ENCODE peak calls at places on chromosomes 1 and 21, in seven cellular contexts. One of them, this sample, is unnamed. For H3K4me1, the result is how much of the 10 kb centered on the place peaks cover.

GRCh38 chr21:32297449-32297848 is 1.2 kb upstream of the MRAP start:
- DNase-seq in H9: no peak
- DNase-seq in neuronal stem cell: no peak
- DNase-seq in trophoblast cell: no peak
- DNase-seq in H1: no peak
- DNase-seq in IMR-90: no peak
- DNase-seq in mesenchymal stem cell: no peak
- DNase-seq in this sample: no peak

GRCh38 chr1:222263791-222264190 is 284.1 kb downstream of the HHIPL2 start:
- DNase-seq in H9: no peak
- DNase-seq in neuronal stem cell: no peak
- DNase-seq in trophoblast cell: no peak
- DNase-seq in H1: no peak
- DNase-seq in IMR-90: peak
- DNase-seq in mesenchymal stem cell: peak
- DNase-seq in this sample: no peak

GRCh38 chr1:219312967-219313366 is 139.3 kb downstream of the LYPLAL1 start:
- DNase-seq in H9: no peak
- DNase-seq in neuronal stem cell: no peak
- DNase-seq in trophoblast cell: no peak
- DNase-seq in H1: no peak
- DNase-seq in IMR-90: peak
- DNase-seq in mesenchymal stem cell: peak
- DNase-seq in this sample: no peak

GRCh38 chr1:113058861-113059441 is 14.0 kb upstream of the LRIG2 start:
- DNase-seq in H9: no peak
- DNase-seq in neuronal stem cell: no peak
- DNase-seq in trophoblast cell: no peak
- DNase-seq in H1: no peak
- DNase-seq in IMR-90: no peak
- DNase-seq in mesenchymal stem cell: peak
- DNase-seq in this sample: no peak

GRCh38 chr1:37763791-37764741 is 854 bp downstream of the EPHA10 start:
- DNase-seq in H9: peak
- DNase-seq in neuronal stem cell: peak
- DNase-seq in trophoblast cell: peak
- DNase-seq in H1: no peak
- DNase-seq in IMR-90: peak
- DNase-seq in mesenchymal stem cell: peak
- DNase-seq in this sample: peak

GRCh38 chr1:149932474-149932873 is 4.2 kb downstream of the MTMR11 start:
- DNase-seq in H9: no peak
- DNase-seq in neuronal stem cell: no peak
- DNase-seq in trophoblast cell: no peak
- DNase-seq in H1: no peak
- DNase-seq in IMR-90: no peak
- DNase-seq in mesenchymal stem cell: no peak
- DNase-seq in this sample: no peak

GRCh38 chr21:33374080-33374873 is 28.9 kb upstream of the IFNGR2 start:
- DNase-seq in H9: peak
- DNase-seq in neuronal stem cell: no peak
- DNase-seq in trophoblast cell: peak
- DNase-seq in H1: no peak
- DNase-seq in IMR-90: peak
- DNase-seq in mesenchymal stem cell: peak
- DNase-seq in this sample: peak

GRCh38 chr21:33901421-33902288 is 13.9 kb downstream of the ATP5PO start:
- DNase-seq in H9: peak
- DNase-seq in neuronal stem cell: no peak
- DNase-seq in trophoblast cell: peak
- DNase-seq in H1: peak
- DNase-seq in IMR-90: peak
- DNase-seq in mesenchymal stem cell: peak
- DNase-seq in this sample: peak

GRCh38 chr1:37068897-37069296 is 34.6 kb upstream of the GRIK3 start:
- DNase-seq in H9: no peak
- DNase-seq in neuronal stem cell: no peak
- DNase-seq in trophoblast cell: no peak
- DNase-seq in H1: no peak
- DNase-seq in IMR-90: no peak
- DNase-seq in mesenchymal stem cell: no peak
- DNase-seq in this sample: no peak

GRCh38 chr1:21490774-21491482 is 18.3 kb upstream of the ALPL start:
- DNase-seq in H9: peak
- DNase-seq in neuronal stem cell: no peak
- DNase-seq in trophoblast cell: peak
- DNase-seq in H1: no peak
- DNase-seq in IMR-90: peak
- DNase-seq in mesenchymal stem cell: peak
- DNase-seq in this sample: peak

GRCh38 chr1:181541947-181542346 is 58.6 kb downstream of the CACNA1E start:
- DNase-seq in H9: no peak
- DNase-seq in neuronal stem cell: no peak
- DNase-seq in trophoblast cell: no peak
- DNase-seq in H1: no peak
- DNase-seq in IMR-90: peak
- DNase-seq in mesenchymal stem cell: no peak
- DNase-seq in this sample: peak

GRCh38 chr21:32474179-32475059 is 61.9 kb downstream of the EVA1C start:
- DNase-seq in H9: peak
- DNase-seq in neuronal stem cell: no peak
- DNase-seq in trophoblast cell: no peak
- DNase-seq in H1: no peak
- DNase-seq in IMR-90: no peak
- DNase-seq in mesenchymal stem cell: no peak
- DNase-seq in this sample: no peak

GRCh38 chr1:183877321-183877720 is 72.4 kb downstream of the RGL1 start:
- DNase-seq in H9: no peak
- DNase-seq in neuronal stem cell: no peak
- DNase-seq in trophoblast cell: no peak
- DNase-seq in H1: no peak
- DNase-seq in IMR-90: peak
- DNase-seq in mesenchymal stem cell: no peak
- DNase-seq in this sample: no peak

GRCh38 chr1:62230724-62231123 is 36.1 kb downstream of the L1TD1 start:
- DNase-seq in H9: no peak
- DNase-seq in neuronal stem cell: no peak
- DNase-seq in trophoblast cell: peak
- DNase-seq in H1: no peak
- DNase-seq in IMR-90: peak
- DNase-seq in mesenchymal stem cell: peak
- DNase-seq in this sample: peak

GRCh38 chr1:176595217-176595616 is 132.2 kb downstream of the PAPPA2 start:
- DNase-seq in H9: no peak
- DNase-seq in neuronal stem cell: no peak
- DNase-seq in trophoblast cell: no peak
- DNase-seq in H1: no peak
- DNase-seq in IMR-90: no peak
- DNase-seq in mesenchymal stem cell: no peak
- DNase-seq in this sample: no peak

GRCh38 chr1:84488107-84488506 is 9.0 kb downstream of the RPF1 start:
- DNase-seq in H9: no peak
- DNase-seq in neuronal stem cell: no peak
- DNase-seq in trophoblast cell: no peak
- DNase-seq in H1: no peak
- DNase-seq in IMR-90: no peak
- DNase-seq in mesenchymal stem cell: no peak
- DNase-seq in this sample: no peak

GRCh38 chr1:41314781-41315481 is 46.3 kb upstream of the FOXO6 start:
- DNase-seq in H9: no peak
- DNase-seq in neuronal stem cell: no peak
- DNase-seq in trophoblast cell: no peak
- DNase-seq in H1: no peak
- DNase-seq in IMR-90: peak
- DNase-seq in mesenchymal stem cell: peak
- DNase-seq in this sample: no peak

DNA sequence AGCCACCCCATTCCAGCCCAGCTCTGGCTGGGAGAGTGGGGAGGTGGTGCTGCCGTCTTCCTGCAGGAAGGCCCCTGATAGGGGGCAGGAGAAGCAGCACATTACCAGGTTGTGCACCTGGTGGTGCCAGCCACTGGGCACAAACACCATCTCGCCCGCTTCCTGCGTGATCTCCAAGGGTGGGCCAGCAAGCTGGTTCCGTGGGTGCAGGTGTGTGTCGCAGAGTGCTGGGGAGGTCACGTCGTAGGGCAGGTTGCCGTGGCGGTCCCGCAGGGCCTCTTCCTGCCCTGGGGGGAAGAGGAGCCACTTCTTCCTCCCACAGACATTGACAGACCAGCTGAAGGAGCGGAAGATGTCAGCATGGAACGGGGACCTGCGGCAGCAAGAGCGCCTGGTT is 1.8 kb downstream of the JMJD4 start:
- DNase-seq in H9: peak
- DNase-seq in neuronal stem cell: no peak
- DNase-seq in trophoblast cell: no peak
- DNase-seq in H1: no peak
- DNase-seq in IMR-90: no peak
- DNase-seq in mesenchymal stem cell: no peak
- DNase-seq in this sample: no peak
- H3K4me1 ChIP-seq in H9: under half
- H3K4me1 ChIP-seq in neuronal stem cell: under half
- H3K4me1 ChIP-seq in trophoblast cell: under half
- H3K4me1 ChIP-seq in H1: under half
- H3K4me1 ChIP-seq in IMR-90: under half
- H3K4me1 ChIP-seq in mesenchymal stem cell: half or more
- H3K4me1 ChIP-seq in this sample: under half

GRCh38 chr21:35027558-35028450 is 21.3 kb downstream of the RUNX1 start:
- DNase-seq in H9: no peak
- DNase-seq in neuronal stem cell: no peak
- DNase-seq in trophoblast cell: no peak
- DNase-seq in H1: no peak
- DNase-seq in IMR-90: no peak
- DNase-seq in mesenchymal stem cell: no peak
- DNase-seq in this sample: no peak
- H3K18ac ChIP-seq in H9: no peak
- H3K18ac ChIP-seq in neuronal stem cell: no peak
- H3K18ac ChIP-seq in trophoblast cell: no peak
- H3K18ac ChIP-seq in H1: no peak
- H3K18ac ChIP-seq in IMR-90: no peak
- H3K18ac ChIP-seq in mesenchymal stem cell: no peak
- H3K18ac ChIP-seq in this sample: no peak

DNA sequence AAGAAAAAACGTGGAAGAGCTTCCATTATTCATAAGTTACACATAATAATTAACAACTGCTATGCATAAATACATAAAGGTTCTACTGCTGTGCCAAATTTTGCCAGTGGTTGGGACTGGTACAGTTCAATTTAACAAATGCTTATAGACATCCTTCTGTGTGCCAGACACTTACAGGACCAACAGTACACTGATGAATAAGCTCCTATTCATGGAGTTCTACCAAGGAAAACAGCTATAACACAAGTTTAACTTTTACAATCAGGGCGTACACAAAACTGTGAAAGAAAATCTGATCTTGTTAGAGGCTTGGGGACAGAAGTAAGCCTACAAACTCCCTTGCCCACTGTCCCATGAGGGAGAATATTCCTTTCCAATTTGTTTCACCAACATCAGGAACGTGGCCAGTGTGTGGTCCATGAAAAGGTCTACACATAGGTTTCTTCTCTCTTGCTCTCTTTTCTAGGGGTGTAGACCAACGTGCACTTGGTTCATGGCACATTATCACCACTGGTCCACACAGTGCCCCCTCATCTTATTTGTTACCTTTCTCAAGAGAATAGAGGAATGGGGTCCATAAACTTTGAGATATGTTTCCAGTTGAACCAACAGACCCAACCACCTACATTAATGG is 10.1 kb downstream of the NRIP1 start:
- DNase-seq in H9: no peak
- DNase-seq in neuronal stem cell: no peak
- DNase-seq in trophoblast cell: no peak
- DNase-seq in H1: no peak
- DNase-seq in IMR-90: no peak
- DNase-seq in mesenchymal stem cell: no peak
- DNase-seq in this sample: no peak
- H3K4me1 ChIP-seq in H9: under half
- H3K4me1 ChIP-seq in neuronal stem cell: under half
- H3K4me1 ChIP-seq in trophoblast cell: under half
- H3K4me1 ChIP-seq in H1: under half
- H3K4me1 ChIP-seq in IMR-90: under half
- H3K4me1 ChIP-seq in mesenchymal stem cell: under half
- H3K4me1 ChIP-seq in this sample: under half

GRCh38 chr1:110233861-110234260 is 23.7 kb downstream of the KCNC4 start:
- DNase-seq in H9: no peak
- DNase-seq in neuronal stem cell: no peak
- DNase-seq in trophoblast cell: no peak
- DNase-seq in H1: no peak
- DNase-seq in IMR-90: no peak
- DNase-seq in mesenchymal stem cell: no peak
- DNase-seq in this sample: no peak

GRCh38 chr1:110235181-110235838 is 25.2 kb downstream of the KCNC4 start:
- DNase-seq in H9: no peak
- DNase-seq in neuronal stem cell: no peak
- DNase-seq in trophoblast cell: no peak
- DNase-seq in H1: no peak
- DNase-seq in IMR-90: no peak
- DNase-seq in mesenchymal stem cell: no peak
- DNase-seq in this sample: no peak

GRCh38 chr1:110237406-110238152 is 27.5 kb downstream of the KCNC4 start:
- DNase-seq in H9: no peak
- DNase-seq in neuronal stem cell: no peak
- DNase-seq in trophoblast cell: no peak
- DNase-seq in H1: no peak
- DNase-seq in IMR-90: no peak
- DNase-seq in mesenchymal stem cell: no peak
- DNase-seq in this sample: no peak

GRCh38 chr1:110234691-110235090 is 24.6 kb downstream of the KCNC4 start:
- DNase-seq in H9: no peak
- DNase-seq in neuronal stem cell: no peak
- DNase-seq in trophoblast cell: no peak
- DNase-seq in H1: no peak
- DNase-seq in IMR-90: peak
- DNase-seq in mesenchymal stem cell: no peak
- DNase-seq in this sample: no peak

DNA sequence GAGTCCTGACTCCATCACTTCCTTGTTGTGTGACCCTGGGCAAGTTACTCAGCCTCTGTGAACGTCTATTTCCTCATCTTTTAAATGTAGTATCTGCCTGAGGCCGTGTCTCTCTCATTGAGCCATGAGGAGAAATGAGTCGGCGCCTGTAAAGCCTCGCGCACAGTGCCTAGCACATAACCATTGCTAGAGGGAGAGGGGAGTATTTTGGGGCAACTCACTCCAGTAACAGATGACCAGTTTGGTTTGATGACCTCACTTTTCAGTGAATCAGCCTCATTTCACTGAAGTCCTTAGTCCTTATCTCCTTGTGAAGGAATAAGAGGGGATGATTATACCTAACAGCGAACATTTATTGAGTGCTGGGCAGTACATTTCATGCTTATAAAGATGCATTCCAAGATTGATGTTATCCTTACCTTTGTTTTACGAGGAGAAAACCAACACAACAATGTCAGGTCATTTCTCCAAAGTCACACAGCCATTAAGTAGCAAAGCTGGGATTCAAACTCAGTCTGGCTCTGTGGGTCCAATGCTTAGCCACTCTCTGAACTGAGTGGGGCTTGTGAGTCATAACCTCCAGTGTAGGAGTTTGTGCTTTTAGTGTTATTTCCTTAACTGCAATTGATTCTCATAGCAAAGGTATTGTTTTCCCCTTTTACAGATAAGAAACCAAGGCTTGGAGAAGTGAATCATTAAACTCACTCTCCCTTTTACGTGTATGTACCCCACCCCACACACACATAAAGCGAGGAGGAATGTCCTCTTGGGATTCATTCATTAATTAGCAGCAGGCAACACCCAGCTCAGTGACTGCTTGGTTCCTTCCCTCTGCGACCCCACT is 25.9 kb downstream of the KCNC4 start:
- DNase-seq in H9: no peak
- DNase-seq in neuronal stem cell: no peak
- DNase-seq in trophoblast cell: peak
- DNase-seq in H1: no peak
- DNase-seq in IMR-90: peak
- DNase-seq in mesenchymal stem cell: peak
- DNase-seq in this sample: peak
- H3K18ac ChIP-seq in H9: no peak
- H3K18ac ChIP-seq in neuronal stem cell: no peak
- H3K18ac ChIP-seq in trophoblast cell: no peak
- H3K18ac ChIP-seq in H1: no peak
- H3K18ac ChIP-seq in IMR-90: no peak
- H3K18ac ChIP-seq in mesenchymal stem cell: no peak
- H3K18ac ChIP-seq in this sample: no peak